ENCODE peak calls at places on chromosomes 13 and 19, in seven cellular contexts. Q is stimulated activated CD4-positive, alpha-beta T cell treated with anti-CD3 and anti-CD28 coated beads, Interleukin-15, amount 100 ng/mL, for 1 hour; F is dorsolateral prefrontal cortex; H is frontal cortex; B is SW 1271; D is WTC11; T is hepatic stellate cell. X is an unnamed sample.

GRCh38 chr13:75713852-75714251 is 77.7 kb downstream of the LMO7 start:
- DNase-seq in Q (no peak), F (no peak), H (no peak), B (no peak), D (no peak), T (no peak), X (no peak)

GRCh38 chr19:16359074-16359473 is 34.4 kb downstream of the KLF2 start:
- DNase-seq in Q (no peak), F (no peak), H (no peak), B (no peak), D (no peak), T (no peak), X (no peak)

GRCh38 chr13:75752848-75753247 is 116.7 kb downstream of the LMO7 start:
- DNase-seq in Q (no peak), F (no peak), H (no peak), B (no peak), D (no peak), T (no peak), X (no peak)

GRCh38 chr13:72150502-72150901 is 283.5 kb upstream of the DACH1 start:
- DNase-seq in Q (no peak), F (no peak), H (no peak), B (no peak), D (no peak), T (no peak), X (no peak)

GRCh38 chr13:99477493-99477892 is 23.8 kb upstream of the TM9SF2 start:
- DNase-seq in Q (no peak), F (no peak), H (no peak), B (no peak), D (no peak), T (no peak), X (no peak)

GRCh38 chr19:31572671-31573298 is 223.5 kb upstream of the TSHZ3 start:
- DNase-seq in Q (no peak), F (no peak), H (no peak), B (no peak), D (no peak), T (no peak), X (no peak)

GRCh38 chr19:29467824-29468401 is 57.9 kb upstream of the VSTM2B start:
- DNase-seq in Q (no peak), F (no peak), H (no peak), B (no peak), D (peak), T (no peak), X (peak)

GRCh38 chr19:511101-511841 is 4.0 kb downstream of the TPGS1 start:
- DNase-seq in Q (peak), F (no peak), H (peak), B (no peak), D (peak), T (no peak), X (peak)

GRCh38 chr19:38712161-38712748 is 32.0 kb downstream of the CAPN12 start:
- DNase-seq in Q (no peak), F (no peak), H (no peak), B (no peak), D (no peak), T (no peak), X (no peak)

GRCh38 chr19:27971071-27971470 is 1241.9 kb downstream of the UQCRFS1 start:
- DNase-seq in Q (no peak), F (no peak), H (no peak), B (no peak), D (peak), T (peak), X (no peak)

GRCh38 chr13:52812941-52813340 is 35.5 kb downstream of the PCDH8 start:
- DNase-seq in Q (no peak), F (no peak), H (no peak), B (no peak), D (no peak), T (no peak), X (no peak)

GRCh38 chr19:19540707-19541515 is 2.8 kb downstream of the CILP2 start:
- DNase-seq in Q (peak), F (no peak), H (no peak), B (no peak), D (peak), T (no peak), X (no peak)

GRCh38 chr19:3441089-3441985 is 39.0 kb downstream of the SMIM24 start:
- DNase-seq in Q (no peak), F (no peak), H (no peak), B (no peak), D (no peak), T (no peak), X (no peak)

GRCh38 chr13:60448907-60449510 is 52.0 kb downstream of the TDRD3 start:
- DNase-seq in Q (no peak), F (no peak), H (peak), B (no peak), D (no peak), T (peak), X (peak)

GRCh38 chr13:66224644-66225043 is 1005.5 kb downstream of the PCDH9 start:
- DNase-seq in Q (no peak), F (no peak), H (no peak), B (no peak), D (no peak), T (no peak), X (no peak)

GRCh38 chr19:21604351-21604926 is 99.0 kb downstream of the ZNF429 start:
- DNase-seq in Q (no peak), F (no peak), H (no peak), B (no peak), D (no peak), T (no peak), X (no peak)

GRCh38 chr13:99662678-99663077 is 161.4 kb downstream of the TM9SF2 start:
- DNase-seq in Q (no peak), F (no peak), H (no peak), B (no peak), D (no peak), T (no peak), X (no peak)

GRCh38 chr19:42528354-42529247 is at the start of gene CEACAM1:
- DNase-seq in Q (peak), F (no peak), H (no peak), B (no peak), D (no peak), T (no peak), X (no peak)

GRCh38 chr19:933553-933882 is 7.7 kb downstream of the ARID3A start:
- DNase-seq in Q (no peak), F (no peak), H (no peak), B (no peak), D (no peak), T (no peak), X (no peak)

GRCh38 chr19:12603714-12604113 is 6.9 kb downstream of the ZNF490 start:
- DNase-seq in Q (no peak), F (no peak), H (no peak), B (no peak), D (no peak), T (no peak), X (no peak)

GRCh38 chr19:38135150-38135998 is 88.6 kb downstream of the DPF1 start:
- DNase-seq in Q (no peak), F (no peak), H (no peak), B (no peak), D (no peak), T (no peak), X (peak)

GRCh38 chr13:107124129-107124718 is 556.3 kb upstream of the ARGLU1 start:
- DNase-seq in Q (no peak), F (no peak), H (peak), B (no peak), D (no peak), T (no peak), X (no peak)

GRCh38 chr19:18476507-18477041 is 38.6 kb upstream of the ISYNA1 start:
- DNase-seq in Q (no peak), F (no peak), H (no peak), B (no peak), D (no peak), T (no peak), X (no peak)

GRCh38 chr13:32300406-32300805 is 14.8 kb downstream of the ZAR1L start:
- DNase-seq in Q (no peak), F (no peak), H (no peak), B (no peak), D (no peak), T (no peak), X (no peak)

GRCh38 chr13:30880756-30881155 is 25.3 kb upstream of the MEDAG start:
- DNase-seq in Q (no peak), F (no peak), H (no peak), B (no peak), D (no peak), T (peak), X (no peak)

GRCh38 chr13:48500652-48501197 is 32.2 kb downstream of the RCBTB2 start:
- DNase-seq in Q (no peak), F (no peak), H (peak), B (no peak), D (no peak), T (peak), X (no peak)

GRCh38 chr13:51122868-51123267 is 11.8 kb upstream of the C13orf42 start:
- DNase-seq in Q (no peak), F (no peak), H (no peak), B (no peak), D (no peak), T (no peak), X (no peak)

GRCh38 chr19:17170538-17171297 is 44.4 kb upstream of the USE1 start:
- DNase-seq in Q (no peak), F (no peak), H (no peak), B (no peak), D (no peak), T (no peak), X (no peak)

GRCh38 chr13:53045110-53045509 is 16.5 kb downstream of the OLFM4 start:
- DNase-seq in Q (no peak), F (no peak), H (no peak), B (no peak), D (no peak), T (no peak), X (no peak)

GRCh38 chr13:46386426-46386995 is 541 bp downstream of the RUBCNL start:
- DNase-seq in Q (no peak), F (no peak), H (no peak), B (no peak), D (no peak), T (peak), X (no peak)

GRCh38 chr13:49938274-49938673 is 2.1 kb upstream of the SPRYD7 start:
- DNase-seq in Q (no peak), F (no peak), H (no peak), B (no peak), D (no peak), T (no peak), X (no peak)